ENCODE peak calls at places on chromosomes 4 and X, in seven cellular contexts. One of them, this sample, is unnamed.
A peak's percentile ranks its signal among the peaks of the same experiment; 100 is the strongest.

GRCh38 chr4:168248311-168248710 is 70.2 kb downstream of the DDX60 start:
- DNase-seq in activated T-cell treated with anti-CD3 and anti-CD28 coated beads for 48 hours: no peak
- DNase-seq in breast epithelium: no peak
- DNase-seq in NCI-H1930: no peak
- DNase-seq in HS-5: no peak
- DNase-seq in NCI-H345: no peak
- DNase-seq in DMS 273 treated with DMSO at 0.1 percent for 48 hours: no peak
- DNase-seq in this sample: no peak

GRCh38 chr4:182519528-182519927 is 276.3 kb downstream of the TENM3 start:
- DNase-seq in activated T-cell treated with anti-CD3 and anti-CD28 coated beads for 48 hours: no peak
- DNase-seq in breast epithelium: no peak
- DNase-seq in NCI-H1930: no peak
- DNase-seq in HS-5: no peak
- DNase-seq in NCI-H345: no peak
- DNase-seq in DMS 273 treated with DMSO at 0.1 percent for 48 hours: no peak
- DNase-seq in this sample: no peak

GRCh38 chrX:45404206-45404605 is 203.5 kb upstream of the DIPK2B start:
- DNase-seq in activated T-cell treated with anti-CD3 and anti-CD28 coated beads for 48 hours: no peak
- DNase-seq in breast epithelium: no peak
- DNase-seq in NCI-H1930: no peak
- DNase-seq in HS-5: no peak
- DNase-seq in NCI-H345: no peak
- DNase-seq in DMS 273 treated with DMSO at 0.1 percent for 48 hours: no peak
- DNase-seq in this sample: no peak

GRCh38 chr4:68250151-68250930 is 4.8 kb upstream of the TMPRSS11B start:
- DNase-seq in activated T-cell treated with anti-CD3 and anti-CD28 coated beads for 48 hours: peak; percentile 16
- DNase-seq in breast epithelium: no peak
- DNase-seq in NCI-H1930: no peak
- DNase-seq in HS-5: no peak
- DNase-seq in NCI-H345: no peak
- DNase-seq in DMS 273 treated with DMSO at 0.1 percent for 48 hours: no peak
- DNase-seq in this sample: no peak

GRCh38 chr4:187071896-187072295 is 348.2 kb upstream of the FAT1 start:
- DNase-seq in activated T-cell treated with anti-CD3 and anti-CD28 coated beads for 48 hours: no peak
- DNase-seq in breast epithelium: no peak
- DNase-seq in NCI-H1930: no peak
- DNase-seq in HS-5: no peak
- DNase-seq in NCI-H345: no peak
- DNase-seq in DMS 273 treated with DMSO at 0.1 percent for 48 hours: no peak
- DNase-seq in this sample: no peak

GRCh38 chr4:122703868-122704267 is 28.6 kb upstream of the BBS12 start:
- DNase-seq in activated T-cell treated with anti-CD3 and anti-CD28 coated beads for 48 hours: no peak
- DNase-seq in breast epithelium: no peak
- DNase-seq in NCI-H1930: no peak
- DNase-seq in HS-5: no peak
- DNase-seq in NCI-H345: no peak
- DNase-seq in DMS 273 treated with DMSO at 0.1 percent for 48 hours: no peak
- DNase-seq in this sample: no peak

GRCh38 chr4:67198757-67199156 is 346.5 kb downstream of the CENPC start:
- DNase-seq in activated T-cell treated with anti-CD3 and anti-CD28 coated beads for 48 hours: no peak
- DNase-seq in breast epithelium: no peak
- DNase-seq in NCI-H1930: peak; percentile 1
- DNase-seq in HS-5: peak; percentile 3
- DNase-seq in NCI-H345: peak; percentile 0
- DNase-seq in DMS 273 treated with DMSO at 0.1 percent for 48 hours: no peak
- DNase-seq in this sample: no peak

GRCh38 chr4:118410143-118410542 is 57.3 kb upstream of the PRSS12 start:
- DNase-seq in activated T-cell treated with anti-CD3 and anti-CD28 coated beads for 48 hours: no peak
- DNase-seq in breast epithelium: no peak
- DNase-seq in NCI-H1930: no peak
- DNase-seq in HS-5: peak; percentile 75
- DNase-seq in NCI-H345: no peak
- DNase-seq in DMS 273 treated with DMSO at 0.1 percent for 48 hours: no peak
- DNase-seq in this sample: no peak

GRCh38 chr4:103075435-103075893 is 1.1 kb downstream of the SLC9B2 start:
- DNase-seq in activated T-cell treated with anti-CD3 and anti-CD28 coated beads for 48 hours: no peak
- DNase-seq in breast epithelium: no peak
- DNase-seq in NCI-H1930: peak; percentile 12
- DNase-seq in HS-5: no peak
- DNase-seq in NCI-H345: no peak
- DNase-seq in DMS 273 treated with DMSO at 0.1 percent for 48 hours: peak; percentile 13
- DNase-seq in this sample: no peak

GRCh38 chr4:94516067-94516466 is 64.3 kb downstream of the PDLIM5 start:
- DNase-seq in activated T-cell treated with anti-CD3 and anti-CD28 coated beads for 48 hours: no peak
- DNase-seq in breast epithelium: no peak
- DNase-seq in NCI-H1930: no peak
- DNase-seq in HS-5: peak; percentile 38
- DNase-seq in NCI-H345: no peak
- DNase-seq in DMS 273 treated with DMSO at 0.1 percent for 48 hours: no peak
- DNase-seq in this sample: no peak

GRCh38 chr4:185846550-185847210 is 34.7 kb upstream of the SORBS2 start:
- DNase-seq in activated T-cell treated with anti-CD3 and anti-CD28 coated beads for 48 hours: no peak
- DNase-seq in breast epithelium: no peak
- DNase-seq in NCI-H1930: no peak
- DNase-seq in HS-5: no peak
- DNase-seq in NCI-H345: no peak
- DNase-seq in DMS 273 treated with DMSO at 0.1 percent for 48 hours: no peak
- DNase-seq in this sample: no peak

GRCh38 chrX:116379854-116380253 is 56.6 kb upstream of the SLC6A14 start:
- DNase-seq in activated T-cell treated with anti-CD3 and anti-CD28 coated beads for 48 hours: no peak
- DNase-seq in breast epithelium: no peak
- DNase-seq in NCI-H1930: no peak
- DNase-seq in HS-5: peak; percentile 4
- DNase-seq in NCI-H345: no peak
- DNase-seq in DMS 273 treated with DMSO at 0.1 percent for 48 hours: no peak
- DNase-seq in this sample: no peak

GRCh38 chr4:1008840-1009646 is 2.4 kb upstream of the FGFRL1 start:
- DNase-seq in activated T-cell treated with anti-CD3 and anti-CD28 coated beads for 48 hours: no peak
- DNase-seq in breast epithelium: no peak
- DNase-seq in NCI-H1930: no peak
- DNase-seq in HS-5: no peak
- DNase-seq in NCI-H345: no peak
- DNase-seq in DMS 273 treated with DMSO at 0.1 percent for 48 hours: no peak
- DNase-seq in this sample: no peak

GRCh38 chrX:134868766-134869495 is 121.9 kb upstream of the SMIM10 start:
- DNase-seq in activated T-cell treated with anti-CD3 and anti-CD28 coated beads for 48 hours: no peak
- DNase-seq in breast epithelium: no peak
- DNase-seq in NCI-H1930: no peak
- DNase-seq in HS-5: peak; percentile 40
- DNase-seq in NCI-H345: no peak
- DNase-seq in DMS 273 treated with DMSO at 0.1 percent for 48 hours: no peak
- DNase-seq in this sample: no peak

GRCh38 chr4:177367336-177367735 is 57.7 kb downstream of the NEIL3 start:
- DNase-seq in activated T-cell treated with anti-CD3 and anti-CD28 coated beads for 48 hours: no peak
- DNase-seq in breast epithelium: no peak
- DNase-seq in NCI-H1930: no peak
- DNase-seq in HS-5: no peak
- DNase-seq in NCI-H345: no peak
- DNase-seq in DMS 273 treated with DMSO at 0.1 percent for 48 hours: no peak
- DNase-seq in this sample: no peak

This sample was measured in omental fat pad.